ENCODE peak calls at places on chromosome X, in four cellular contexts. One of them, this sample, is unnamed.

GRCh38 chrX:152926279-152926678 is 28.4 kb downstream of the ZNF185 start:
- DNase-seq in fibroblast of the conjunctiva: peak
- DNase-seq in NCI-H1105: peak
- DNase-seq in activated CD4-positive, alpha-beta T cell treated with anti-CD3 and anti-CD28 coated beads for 48 hours: peak
- DNase-seq in this sample: peak

GRCh38 chrX:56728321-56728720 is 722 bp upstream of the NBDY start:
- DNase-seq in fibroblast of the conjunctiva: no peak
- DNase-seq in NCI-H1105: no peak
- DNase-seq in activated CD4-positive, alpha-beta T cell treated with anti-CD3 and anti-CD28 coated beads for 48 hours: no peak
- DNase-seq in this sample: no peak

GRCh38 chrX:20378291-20378920 is 111.7 kb upstream of the RPS6KA3 start:
- DNase-seq in fibroblast of the conjunctiva: no peak
- DNase-seq in NCI-H1105: no peak
- DNase-seq in activated CD4-positive, alpha-beta T cell treated with anti-CD3 and anti-CD28 coated beads for 48 hours: peak
- DNase-seq in this sample: no peak

GRCh38 chrX:103250977-103251376 is 4.0 kb downstream of the TCEAL8 start:
- DNase-seq in fibroblast of the conjunctiva: no peak
- DNase-seq in NCI-H1105: no peak
- DNase-seq in activated CD4-positive, alpha-beta T cell treated with anti-CD3 and anti-CD28 coated beads for 48 hours: no peak
- DNase-seq in this sample: no peak

GRCh38 chrX:85379174-85379907 is at the start of gene POF1B:
- DNase-seq in fibroblast of the conjunctiva: no peak
- DNase-seq in NCI-H1105: no peak
- DNase-seq in activated CD4-positive, alpha-beta T cell treated with anti-CD3 and anti-CD28 coated beads for 48 hours: no peak
- DNase-seq in this sample: no peak

GRCh38 chrX:69388526-69388925 is 115.6 kb upstream of the NALF2 start:
- DNase-seq in fibroblast of the conjunctiva: no peak
- DNase-seq in NCI-H1105: peak
- DNase-seq in activated CD4-positive, alpha-beta T cell treated with anti-CD3 and anti-CD28 coated beads for 48 hours: no peak
- DNase-seq in this sample: no peak

GRCh38 chrX:154459843-154460242 is 1.8 kb downstream of the PLXNA3 start:
- DNase-seq in fibroblast of the conjunctiva: no peak
- DNase-seq in NCI-H1105: no peak
- DNase-seq in activated CD4-positive, alpha-beta T cell treated with anti-CD3 and anti-CD28 coated beads for 48 hours: no peak
- DNase-seq in this sample: no peak

GRCh38 chrX:153460826-153461225 is 9.6 kb downstream of the HAUS7 start:
- DNase-seq in fibroblast of the conjunctiva: no peak
- DNase-seq in NCI-H1105: peak
- DNase-seq in activated CD4-positive, alpha-beta T cell treated with anti-CD3 and anti-CD28 coated beads for 48 hours: peak
- DNase-seq in this sample: no peak

GRCh38 chrX:39174761-39175417 is 373.6 kb downstream of the MID1IP1 start:
- DNase-seq in fibroblast of the conjunctiva: no peak
- DNase-seq in NCI-H1105: peak
- DNase-seq in activated CD4-positive, alpha-beta T cell treated with anti-CD3 and anti-CD28 coated beads for 48 hours: peak
- DNase-seq in this sample: no peak

GRCh38 chrX:41723305-41723704 is 676 bp upstream of the GPR82 start:
- DNase-seq in fibroblast of the conjunctiva: no peak
- DNase-seq in NCI-H1105: no peak
- DNase-seq in activated CD4-positive, alpha-beta T cell treated with anti-CD3 and anti-CD28 coated beads for 48 hours: no peak
- DNase-seq in this sample: no peak

GRCh38 chrX:72247206-72247944 is 8.5 kb upstream of the ERCC6L start:
- DNase-seq in fibroblast of the conjunctiva: peak
- DNase-seq in NCI-H1105: peak
- DNase-seq in activated CD4-positive, alpha-beta T cell treated with anti-CD3 and anti-CD28 coated beads for 48 hours: no peak
- DNase-seq in this sample: no peak

GRCh38 chrX:3549442-3549875 is 164.0 kb downstream of the PRKX start:
- DNase-seq in fibroblast of the conjunctiva: no peak
- DNase-seq in NCI-H1105: no peak
- DNase-seq in activated CD4-positive, alpha-beta T cell treated with anti-CD3 and anti-CD28 coated beads for 48 hours: no peak
- DNase-seq in this sample: no peak

GRCh38 chrX:147602297-147602696 is 309.4 kb upstream of the FMR1 start:
- DNase-seq in fibroblast of the conjunctiva: no peak
- DNase-seq in NCI-H1105: no peak
- DNase-seq in activated CD4-positive, alpha-beta T cell treated with anti-CD3 and anti-CD28 coated beads for 48 hours: no peak
- DNase-seq in this sample: no peak

GRCh38 chrX:56802428-56802827 is 73.4 kb downstream of the NBDY start:
- DNase-seq in fibroblast of the conjunctiva: no peak
- DNase-seq in NCI-H1105: no peak
- DNase-seq in activated CD4-positive, alpha-beta T cell treated with anti-CD3 and anti-CD28 coated beads for 48 hours: no peak
- DNase-seq in this sample: no peak

GRCh38 chrX:40175416-40176255 is 77.9 kb upstream of the BCOR start:
- DNase-seq in fibroblast of the conjunctiva: no peak
- DNase-seq in NCI-H1105: peak
- DNase-seq in activated CD4-positive, alpha-beta T cell treated with anti-CD3 and anti-CD28 coated beads for 48 hours: peak
- DNase-seq in this sample: no peak

GRCh38 chrX:139831689-139832456 is 101.0 kb downstream of the ATP11C start:
- DNase-seq in fibroblast of the conjunctiva: peak
- DNase-seq in NCI-H1105: no peak
- DNase-seq in activated CD4-positive, alpha-beta T cell treated with anti-CD3 and anti-CD28 coated beads for 48 hours: no peak
- DNase-seq in this sample: peak

GRCh38 chrX:111013778-111014455 is 82.1 kb upstream of the PAK3 start:
- DNase-seq in fibroblast of the conjunctiva: no peak
- DNase-seq in NCI-H1105: no peak
- DNase-seq in activated CD4-positive, alpha-beta T cell treated with anti-CD3 and anti-CD28 coated beads for 48 hours: no peak
- DNase-seq in this sample: no peak

GRCh38 chrX:105610401-105610800 is 211.9 kb upstream of the NRK start:
- DNase-seq in fibroblast of the conjunctiva: no peak
- DNase-seq in NCI-H1105: no peak
- DNase-seq in activated CD4-positive, alpha-beta T cell treated with anti-CD3 and anti-CD28 coated beads for 48 hours: no peak
- DNase-seq in this sample: no peak

GRCh38 chrX:153946910-153947769 is 2.7 kb upstream of the RENBP start:
- DNase-seq in fibroblast of the conjunctiva: peak
- DNase-seq in NCI-H1105: peak
- DNase-seq in activated CD4-positive, alpha-beta T cell treated with anti-CD3 and anti-CD28 coated beads for 48 hours: peak
- DNase-seq in this sample: peak

GRCh38 chrX:25869761-25870160 is 268.4 kb upstream of the MAGEB18 start:
- DNase-seq in fibroblast of the conjunctiva: no peak
- DNase-seq in NCI-H1105: no peak
- DNase-seq in activated CD4-positive, alpha-beta T cell treated with anti-CD3 and anti-CD28 coated beads for 48 hours: no peak
- DNase-seq in this sample: no peak